ENCODE peak calls at places on chromosomes 6 and 20, in nine cellular contexts. O, Q, C, H, L, A, F, B and S are unnamed samples.

GRCh38 chr6:104784884-104785283 is 74.8 kb downstream of the HACE1 start:
- DNase-seq in O (no peak), Q (no peak), C (no peak), H (peak; percentile 41), L (no peak), A (no peak), F (no peak), B (no peak), S (no peak)

GRCh38 chr20:38152175-38153010 is 12.7 kb downstream of the TGM2 start:
- DNase-seq in O (peak; percentile 79), Q (no peak), C (peak; percentile 67), H (peak; percentile 73), L (peak; percentile 72), A (peak; percentile 95), F (peak; percentile 25), B (peak; percentile 75), S (peak; percentile 78)

GRCh38 chr6:109772961-109773431 is 81.9 kb downstream of the FIG4 start:
- DNase-seq in O (peak; percentile 47), Q (no peak), C (no peak), H (peak; percentile 80), L (no peak), A (peak; percentile 29), F (no peak), B (no peak), S (no peak)

GRCh38 chr20:61899971-61900370 is 165.7 kb downstream of the TAF4 start:
- DNase-seq in O (no peak), Q (no peak), C (no peak), H (no peak), L (no peak), A (no peak), F (no peak), B (no peak), S (no peak)

GRCh38 chr20:36113566-36114247 is 40.8 kb upstream of the EPB41L1 start:
- DNase-seq in O (no peak), Q (no peak), C (no peak), H (no peak), L (no peak), A (no peak), F (peak; percentile 28), B (no peak), S (peak; percentile 43)

GRCh38 chr6:167330745-167331144 is 5.9 kb downstream of the TTLL2 start:
- DNase-seq in O (no peak), Q (no peak), C (no peak), H (no peak), L (no peak), A (no peak), F (no peak), B (no peak), S (no peak)

GRCh38 chr6:35259946-35260626 is 551 bp downstream of the ZNF76 start:
- DNase-seq in O (peak; percentile 69), Q (peak; percentile 42), C (peak; percentile 79), H (peak; percentile 16), L (peak; percentile 70), A (peak; percentile 78), F (peak; percentile 55), B (peak; percentile 67), S (peak; percentile 64)

GRCh38 chr6:119160911-119161310 is 82.4 kb upstream of the FAM184A start:
- DNase-seq in O (no peak), Q (no peak), C (no peak), H (no peak), L (no peak), A (peak; percentile 72), F (no peak), B (no peak), S (no peak)

GRCh38 chr20:41064377-41064776 is 35.8 kb downstream of the TOP1 start:
- DNase-seq in O (no peak), Q (no peak), C (no peak), H (no peak), L (no peak), A (no peak), F (peak; percentile 68), B (no peak), S (no peak)

GRCh38 chr6:110876170-110876773 is 1.7 kb downstream of the AMD1 start:
- DNase-seq in O (peak; percentile 90), Q (peak; percentile 73), C (peak; percentile 87), H (peak; percentile 90), L (peak; percentile 54), A (peak; percentile 89), F (no peak), B (no peak), S (peak; percentile 32)

GRCh38 chr6:32176476-32177181 is 745 bp upstream of the AGPAT1 start:
- DNase-seq in O (no peak), Q (no peak), C (no peak), H (peak; percentile 75), L (no peak), A (no peak), F (no peak), B (no peak), S (no peak)

GRCh38 chr20:4104045-4104444 is 88.7 kb upstream of the RNF24 start:
- DNase-seq in O (no peak), Q (no peak), C (no peak), H (no peak), L (no peak), A (no peak), F (no peak), B (no peak), S (no peak)

GRCh38 chr6:17907467-17908229 is 79.8 kb downstream of the KIF13A start:
- DNase-seq in O (peak; percentile 63), Q (peak; percentile 48), C (peak; percentile 75), H (peak; percentile 100), L (peak; percentile 66), A (peak; percentile 94), F (no peak), B (no peak), S (no peak)

GRCh38 chr6:39377530-39377929 is 55.0 kb upstream of the KCNK16 start:
- DNase-seq in O (no peak), Q (peak; percentile 23), C (peak; percentile 71), H (peak; percentile 44), L (peak; percentile 36), A (peak; percentile 70), F (no peak), B (no peak), S (peak; percentile 19)

GRCh38 chr6:47446974-47447373 is 30.6 kb upstream of the CD2AP start:
- DNase-seq in O (no peak), Q (no peak), C (no peak), H (no peak), L (no peak), A (no peak), F (no peak), B (no peak), S (no peak)

GRCh38 chr6:49634080-49634810 is 2.4 kb downstream of the RHAG start:
- DNase-seq in O (no peak), Q (no peak), C (no peak), H (no peak), L (no peak), A (no peak), F (no peak), B (no peak), S (no peak)

GRCh38 chr6:80245043-80245442 is 138.6 kb downstream of the BCKDHB start:
- DNase-seq in O (no peak), Q (no peak), C (no peak), H (no peak), L (no peak), A (no peak), F (no peak), B (no peak), S (no peak)

GRCh38 chr20:34389206-34389953 is 26.3 kb downstream of the ITCH start:
- DNase-seq in O (no peak), Q (no peak), C (no peak), H (no peak), L (no peak), A (no peak), F (no peak), B (no peak), S (no peak)

GRCh38 chr6:42147138-42147562 is 4.7 kb upstream of the C6orf132 start:
- DNase-seq in O (peak; percentile 60), Q (no peak), C (no peak), H (no peak), L (no peak), A (no peak), F (no peak), B (no peak), S (no peak)
- TF ChIP-seq POLR2A in O (no peak), Q (no peak), C (no peak), H (no peak), L (no peak), A (no peak), F (no peak), B (no peak), S (no peak)

GRCh38 chr6:12806811-12807210 is 90.2 kb downstream of the PHACTR1 start:
- DNase-seq in O (no peak), Q (no peak), C (no peak), H (no peak), L (no peak), A (no peak), F (no peak), B (no peak), S (no peak)
- TF ChIP-seq POLR2A in O (no peak), Q (no peak), C (no peak), H (no peak), L (no peak), A (no peak), F (no peak), B (no peak), S (no peak)

GRCh38 chr6:44223471-44224153 is at the start of gene SLC29A1:
- DNase-seq in O (peak; percentile 76), Q (no peak), C (peak; percentile 76), H (peak; percentile 28), L (peak; percentile 76), A (peak; percentile 83), F (no peak), B (peak; percentile 93), S (peak; percentile 90)
- TF ChIP-seq POLR2A in O (no peak), Q (peak; percentile 53), C (peak; percentile 9), H (no peak), L (peak; percentile 56), A (peak; percentile 51), F (peak; percentile 89), B (peak; percentile 68), S (no peak)

GRCh38 chr20:56411759-56412472 is at the start of gene CASS4:
- DNase-seq in O (no peak), Q (no peak), C (peak; percentile 70), H (peak; percentile 89), L (no peak), A (peak; percentile 35), F (no peak), B (no peak), S (no peak)

GRCh38 chr20:56414842-56415765 is 3.0 kb downstream of the CASS4 start:
- DNase-seq in O (no peak), Q (no peak), C (no peak), H (peak; percentile 97), L (no peak), A (no peak), F (no peak), B (no peak), S (no peak)

GRCh38 chr20:56412949-56413348 is 889 bp downstream of the CASS4 start:
- DNase-seq in O (no peak), Q (no peak), C (no peak), H (no peak), L (no peak), A (no peak), F (no peak), B (no peak), S (no peak)

GRCh38 chr20:56409946-56410345 is 2.1 kb upstream of the CASS4 start:
- DNase-seq in O (no peak), Q (no peak), C (peak; percentile 57), H (no peak), L (no peak), A (no peak), F (no peak), B (no peak), S (no peak)

DNA sequence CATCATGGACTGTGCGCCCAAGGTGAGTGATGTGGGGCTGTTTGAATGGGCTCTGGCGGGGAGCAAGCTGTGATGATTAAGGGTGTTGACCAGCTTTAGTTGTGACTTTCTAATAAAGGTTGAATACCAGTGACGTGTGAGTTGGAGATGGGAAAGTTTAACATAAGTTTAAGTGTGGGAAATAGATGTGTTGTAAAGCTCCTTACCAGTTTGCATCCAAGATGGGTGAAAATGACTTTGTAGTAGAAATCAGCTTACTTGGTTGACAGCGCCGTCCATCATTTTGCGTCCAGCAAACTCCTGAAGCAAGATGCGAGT is 372 bp downstream of the CASS4 start:
- DNase-seq in O (no peak), Q (no peak), C (no peak), H (no peak), L (no peak), A (no peak), F (no peak), B (no peak), S (no peak)
- TF ChIP-seq POLR2A in O (no peak), Q (no peak), C (no peak), H (no peak), L (no peak), A (no peak), F (no peak), B (no peak), S (no peak)